ENCODE peak calls at places on chromosomes 16 and 17, in seven cellular contexts. I, A, U, Q, K, O and B are unnamed samples. For H3K9me3, the result is how much of the 10 kb centered on the place peaks cover.

GRCh38 chr17:29526322-29526721 is 40.5 kb downstream of the ABHD15 start:
- DNase-seq in U (no peak), Q (no peak), A (no peak), I (no peak), O (no peak), K (no peak), B (no peak)

GRCh38 chr16:52573365-52574104 is 26.6 kb upstream of the TOX3 start:
- DNase-seq in A (peak), O (no peak), I (no peak), K (no peak), U (no peak), Q (no peak), B (peak)

GRCh38 chr17:61508912-61509311 is 56.7 kb downstream of the TBX4 start:
- DNase-seq in U (no peak), A (no peak), K (no peak), I (no peak), Q (no peak), O (no peak), B (no peak)

GRCh38 chr16:83145297-83145696 is 518.5 kb downstream of the CDH13 start:
- DNase-seq in A (no peak), I (no peak), K (no peak), U (no peak), O (no peak), Q (no peak), B (no peak)

GRCh38 chr16:27640277-27640600 is 90.3 kb downstream of the KATNIP start:
- DNase-seq in I (no peak), K (no peak), Q (no peak), O (no peak), A (no peak), U (no peak), B (no peak)

GRCh38 chr17:49234509-49235080 is 4.0 kb upstream of the PHOSPHO1 start:
- DNase-seq in Q (no peak), A (no peak), U (no peak), K (no peak), O (no peak), I (no peak), B (no peak)

GRCh38 chr16:23423496-23424049 is 29.4 kb downstream of the COG7 start:
- DNase-seq in O (peak), A (peak), U (peak), Q (no peak), K (peak), I (peak), B (no peak)

GRCh38 chr17:67990909-67991308 is 5.4 kb downstream of the C17orf58 start:
- DNase-seq in Q (no peak), O (no peak), A (no peak), U (no peak), K (no peak), I (no peak), B (no peak)

GRCh38 chr16:60720060-60720459 is 1316.2 kb downstream of the CDH8 start:
- DNase-seq in I (no peak), A (no peak), O (no peak), U (no peak), Q (no peak), K (no peak), B (no peak)

GRCh38 chr16:26220894-26221293 is 529.1 kb downstream of the HS3ST4 start:
- DNase-seq in O (peak), U (no peak), A (no peak), I (no peak), K (no peak), Q (no peak), B (no peak)

GRCh38 chr17:56297142-56297541 is 143.9 kb downstream of the ANKFN1 start:
- DNase-seq in K (no peak), U (peak), Q (no peak), A (no peak), O (no peak), I (no peak), B (no peak)

GRCh38 chr16:756428-756827 is 4.1 kb upstream of the MSLN start:
- DNase-seq in I (no peak), Q (no peak), U (no peak), A (no peak), K (no peak), O (no peak), B (no peak)

GRCh38 chr17:4735825-4736651 is 3.6 kb upstream of the ZMYND15 start:
- DNase-seq in I (no peak), A (no peak), Q (no peak), K (no peak), O (no peak), U (no peak), B (no peak)

GRCh38 chr17:17351901-17352781 is 49.0 kb downstream of the NT5M start:
- DNase-seq in I (peak), A (no peak), K (peak), O (no peak), Q (no peak), U (peak), B (peak)

GRCh38 chr16:75658175-75658574 is 10.6 kb downstream of the TERF2IP start:
- DNase-seq in Q (no peak), O (no peak), U (no peak), K (no peak), A (no peak), I (no peak), B (no peak)

GRCh38 chr17:78737332-78737731 is 44.7 kb downstream of the CYTH1 start:
- DNase-seq in A (no peak), Q (no peak), I (no peak), U (peak), K (no peak), O (peak), B (no peak)

GRCh38 chr16:53056528-53056881 is 1.7 kb downstream of the CHD9 start:
- DNase-seq in Q (no peak), A (no peak), K (no peak), I (no peak), U (peak), O (no peak), B (peak)

GRCh38 chr17:75077072-75077489 is 10.7 kb upstream of the SLC16A5 start:
- DNase-seq in K (no peak), I (no peak), A (no peak), Q (no peak), U (no peak), O (no peak), B (peak)
- TF ChIP-seq CTCF in K (no peak), I (no peak), A (no peak), Q (no peak), U (no peak), O (no peak), B (no peak)

GRCh38 chr17:77173104-77173503 is 32.3 kb downstream of the SEC14L1 start:
- DNase-seq in I (no peak), U (no peak), K (no peak), A (no peak), O (no peak), Q (no peak), B (no peak)

GRCh38 chr17:77177002-77177401 is 36.2 kb downstream of the SEC14L1 start:
- DNase-seq in O (no peak), I (no peak), A (no peak), K (no peak), U (no peak), Q (no peak), B (no peak)

GRCh38 chr17:77178586-77178985 is 37.8 kb downstream of the SEC14L1 start:
- DNase-seq in K (no peak), A (peak), I (no peak), O (no peak), U (no peak), Q (no peak), B (no peak)

GRCh38 chr17:77178050-77178449 is 37.3 kb downstream of the SEC14L1 start:
- DNase-seq in I (no peak), K (no peak), A (no peak), O (no peak), U (no peak), Q (no peak), B (no peak)

GRCh38 chr17:77174928-77175720 is 34.4 kb downstream of the SEC14L1 start:
- DNase-seq in A (peak), I (no peak), O (no peak), U (no peak), Q (no peak), K (no peak), B (no peak)
- H3K9me3 ChIP-seq in A (under half), I (under half), O (under half), U (under half), Q (under half), K (under half), B (under half)

GRCh38 chr16:50781043-50781442 is 39.2 kb downstream of the CYLD start:
- DNase-seq in Q (no peak), A (no peak), K (no peak), I (no peak), U (peak), O (no peak), B (no peak)
- TF ChIP-seq CTCF in Q (no peak), A (no peak), K (no peak), I (no peak), U (peak), O (peak), B (no peak)

GRCh38 chr16:3295783-3296182 is 9.4 kb downstream of the TIGD7 start:
- DNase-seq in U (no peak), K (no peak), Q (no peak), I (no peak), A (no peak), O (no peak), B (no peak)

GRCh38 chr16:3292604-3293003 is 9.3 kb downstream of the ZNF263 start:
- DNase-seq in U (peak), K (no peak), I (no peak), O (no peak), A (no peak), Q (no peak), B (no peak)

GRCh38 chr16:3289998-3290673 is 6.8 kb downstream of the ZNF263 start:
- DNase-seq in K (no peak), A (no peak), I (no peak), O (no peak), U (no peak), Q (no peak), B (no peak)

DNA sequence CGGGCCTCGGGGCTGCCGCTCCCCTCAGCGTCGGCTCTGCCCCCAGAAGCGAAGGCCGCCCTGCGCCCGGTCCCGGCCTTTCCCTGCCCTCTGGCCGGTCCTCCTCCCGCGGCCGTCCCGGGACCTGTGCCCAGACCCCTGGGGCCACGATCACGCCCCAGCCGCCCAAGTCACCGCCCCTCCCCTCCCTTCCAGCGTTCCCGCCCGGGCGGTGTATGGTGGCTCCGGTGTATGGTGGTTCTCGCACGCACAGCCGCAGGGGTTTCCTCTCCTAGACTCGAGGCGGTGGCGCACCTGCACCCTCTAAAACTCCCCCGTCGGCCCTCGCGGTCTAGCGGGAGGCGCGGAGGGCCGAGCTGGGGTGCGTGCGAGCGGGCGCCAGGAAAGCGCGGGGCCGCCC is 10.0 kb downstream of the TIGD7 start:
- DNase-seq in O (no peak), A (no peak), U (no peak), I (no peak), Q (no peak), K (no peak), B (no peak)
- H3K9me3 ChIP-seq in O (half or more), A (under half), U (half or more), I (half or more), Q (half or more), K (half or more), B (under half)

GRCh38 chr17:51850206-51850605 is 308.3 kb downstream of the CA10 start:
- DNase-seq in K (no peak), A (no peak), Q (no peak), O (no peak), I (no peak), U (no peak), B (no peak)
- TF ChIP-seq CTCF in K (no peak), A (no peak), Q (no peak), O (peak), I (no peak), U (no peak), B (no peak)

DNA sequence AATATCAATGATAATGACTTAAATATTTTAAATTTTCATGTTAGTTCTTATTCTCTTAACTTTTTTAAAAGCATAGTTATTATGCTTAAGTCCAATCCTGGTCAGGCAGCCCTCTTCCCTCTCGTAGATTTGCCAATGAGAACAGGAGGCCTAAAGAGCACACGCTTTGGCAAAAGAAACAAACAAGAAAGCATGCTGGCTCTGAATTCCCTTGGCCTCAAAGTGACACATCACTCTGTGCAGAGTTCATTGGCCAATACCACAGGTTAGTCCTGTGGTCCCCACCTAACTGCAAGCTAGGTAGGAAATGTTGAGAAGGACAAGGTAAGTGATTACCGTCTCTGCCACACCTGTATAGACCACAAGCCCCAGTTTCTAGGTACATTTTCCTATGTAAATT is 61.5 kb downstream of the MYO1D start:
- DNase-seq in O (no peak), U (no peak), K (no peak), A (no peak), Q (no peak), I (no peak), B (no peak)
- H3K9me3 ChIP-seq in O (under half), U (under half), K (under half), A (under half), Q (under half), I (under half), B (under half)

DNA sequence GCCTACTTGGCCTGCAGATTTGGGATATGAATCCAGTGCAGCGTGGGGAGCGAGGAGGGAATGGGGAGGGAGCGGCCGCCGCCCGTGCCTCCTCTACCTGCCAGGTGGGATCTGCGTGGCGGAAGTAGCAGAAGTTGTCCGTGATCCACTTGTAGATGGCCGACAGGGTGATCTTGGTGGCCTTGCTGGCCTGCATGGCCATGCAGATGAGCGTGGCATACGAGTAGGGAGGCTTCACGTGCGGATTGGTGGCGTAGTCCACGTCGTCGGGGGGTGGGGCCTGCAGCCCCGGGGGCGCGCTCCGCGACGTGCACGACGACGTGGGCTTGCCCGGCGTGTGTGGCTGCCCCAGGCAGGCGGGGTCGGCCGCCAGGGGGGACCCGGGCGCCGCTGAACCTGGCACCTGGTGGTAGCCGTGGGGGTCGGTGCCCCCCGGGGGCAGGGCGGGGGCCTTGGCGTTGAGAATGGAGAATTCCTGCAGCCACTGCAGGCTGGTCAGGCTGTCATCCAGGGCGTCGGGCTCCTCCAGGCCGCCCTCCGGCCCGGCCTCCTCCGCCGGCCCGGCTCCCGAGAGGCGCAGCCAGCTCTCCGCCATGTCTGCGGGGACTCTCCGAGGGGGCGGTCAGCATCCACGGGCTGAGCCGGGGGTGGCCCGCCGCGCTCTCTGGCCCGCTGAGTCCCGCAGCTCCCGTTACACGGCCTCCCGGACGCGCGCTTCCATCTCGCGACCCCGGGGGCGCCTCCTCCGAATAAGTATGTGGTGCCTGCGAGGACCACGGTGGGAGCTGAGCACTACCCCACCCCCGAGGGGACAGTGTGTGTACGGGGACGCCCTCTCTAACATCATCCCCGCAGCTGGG is 1.0 kb downstream of the FOXJ1 start:
- DNase-seq in Q (peak), O (no peak), I (no peak), U (no peak), A (no peak), K (no peak), B (peak)
- TF ChIP-seq CTCF in Q (peak), O (no peak), I (no peak), U (no peak), A (no peak), K (no peak), B (no peak)

GRCh38 chr16:89230210-89230609 is 12.7 kb downstream of the ZNF778 start:
- DNase-seq in O (no peak), I (no peak), Q (no peak), A (no peak), K (no peak), U (no peak), B (no peak)
- H3K9me3 ChIP-seq in O (under half), I (under half), Q (under half), A (under half), K (under half), U (under half), B (under half)

DNA sequence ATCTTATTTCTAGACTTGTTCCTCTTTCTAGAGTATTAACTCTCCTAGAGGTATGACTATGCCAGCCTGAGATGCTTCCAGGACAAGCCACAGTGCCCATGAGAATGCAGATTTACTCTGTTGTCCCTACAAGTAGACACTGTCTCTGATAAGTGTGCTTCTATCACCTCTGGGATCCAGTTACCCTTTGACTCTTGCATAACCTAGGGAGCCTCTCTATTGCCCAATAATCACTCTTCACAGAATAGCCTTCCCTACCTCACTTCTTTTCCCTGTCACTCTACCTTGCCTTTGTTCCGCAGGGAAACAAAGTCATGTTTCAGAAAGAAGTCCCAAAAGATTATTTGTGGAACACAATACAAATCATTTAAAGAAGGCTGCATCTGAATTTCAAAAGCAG is 1.6 kb upstream of the KRT34 start:
- DNase-seq in I (no peak), O (no peak), K (no peak), A (no peak), Q (no peak), U (no peak), B (no peak)
- TF ChIP-seq CTCF in I (no peak), O (no peak), K (no peak), A (no peak), Q (no peak), U (no peak), B (no peak)

GRCh38 chr17:69906306-69906705 is 168.7 kb upstream of the KCNJ16 start:
- DNase-seq in O (no peak), U (no peak), I (no peak), A (no peak), Q (no peak), K (no peak), B (no peak)
- H3K9me3 ChIP-seq in O (under half), U (under half), I (under half), A (under half), Q (under half), K (under half), B (under half)